ENCODE peak calls at places on chromosomes 7 and 10, in eight cellular contexts. M is hepatocyte; G is stomach; O is CD8-positive, alpha-beta memory T cell; N is left ventricle myocardium inferior; L is naive thymus-derived CD4-positive, alpha-beta T cell; B is body of pancreas; Q is uterus. W is an unnamed sample.

GRCh38 chr7:55534262-55534915 is 37.9 kb downstream of the VOPP1 start:
- DNase-seq in M (no peak), G (no peak), O (peak; percentile 19), N (no peak), L (no peak), B (no peak), Q (no peak), W (no peak)

GRCh38 chr10:118811675-118812392 is 57.1 kb upstream of the CACUL1 start:
- DNase-seq in M (no peak), G (peak; percentile 1), O (no peak), N (no peak), L (no peak), B (no peak), Q (no peak), W (no peak)

GRCh38 chr10:32751582-32751981 is 206.4 kb downstream of the ITGB1 start:
- DNase-seq in M (no peak), G (no peak), O (no peak), N (no peak), L (no peak), B (no peak), Q (no peak), W (no peak)

GRCh38 chr10:114850126-114850525 is 28.5 kb downstream of the FHIP2A start:
- DNase-seq in M (no peak), G (no peak), O (no peak), N (no peak), L (no peak), B (no peak), Q (no peak), W (no peak)

GRCh38 chr7:94289071-94289470 is 105.6 kb upstream of the COL1A2 start:
- DNase-seq in M (peak; percentile 89), G (peak; percentile 56), O (no peak), N (peak; percentile 31), L (no peak), B (peak; percentile 82), Q (peak; percentile 86), W (no peak)

GRCh38 chr10:137031-137430 is 1.8 kb downstream of the ZMYND11 start:
- DNase-seq in M (peak; percentile 23), G (no peak), O (peak; percentile 24), N (no peak), L (peak; percentile 4), B (peak; percentile 32), Q (no peak), W (no peak)

GRCh38 chr10:14562197-14562596 is 212.5 kb downstream of the FAM107B start:
- DNase-seq in M (no peak), G (no peak), O (no peak), N (no peak), L (no peak), B (no peak), Q (no peak), W (no peak)

GRCh38 chr7:156897673-156898072 is 4.7 kb upstream of the LMBR1 start:
- DNase-seq in M (no peak), G (no peak), O (no peak), N (no peak), L (no peak), B (no peak), Q (no peak), W (peak; percentile 55)

GRCh38 chr7:26664735-26665420 is 199.5 kb downstream of the SKAP2 start:
- DNase-seq in M (peak; percentile 13), G (no peak), O (peak; percentile 18), N (no peak), L (peak; percentile 30), B (peak; percentile 58), Q (peak; percentile 20), W (no peak)

GRCh38 chr10:125091891-125092290 is 68.5 kb downstream of the CTBP2 start:
- DNase-seq in M (no peak), G (no peak), O (no peak), N (no peak), L (no peak), B (no peak), Q (no peak), W (no peak)

GRCh38 chr7:47581442-47581820 is 480 bp downstream of the TNS3 start:
- DNase-seq in M (peak; percentile 73), G (peak; percentile 49), O (no peak), N (no peak), L (no peak), B (peak; percentile 61), Q (no peak), W (no peak)

GRCh38 chr10:70967591-70968588 is 79.5 kb upstream of the PCBD1 start:
- DNase-seq in M (no peak), G (no peak), O (no peak), N (no peak), L (no peak), B (no peak), Q (no peak), W (no peak)

DNA sequence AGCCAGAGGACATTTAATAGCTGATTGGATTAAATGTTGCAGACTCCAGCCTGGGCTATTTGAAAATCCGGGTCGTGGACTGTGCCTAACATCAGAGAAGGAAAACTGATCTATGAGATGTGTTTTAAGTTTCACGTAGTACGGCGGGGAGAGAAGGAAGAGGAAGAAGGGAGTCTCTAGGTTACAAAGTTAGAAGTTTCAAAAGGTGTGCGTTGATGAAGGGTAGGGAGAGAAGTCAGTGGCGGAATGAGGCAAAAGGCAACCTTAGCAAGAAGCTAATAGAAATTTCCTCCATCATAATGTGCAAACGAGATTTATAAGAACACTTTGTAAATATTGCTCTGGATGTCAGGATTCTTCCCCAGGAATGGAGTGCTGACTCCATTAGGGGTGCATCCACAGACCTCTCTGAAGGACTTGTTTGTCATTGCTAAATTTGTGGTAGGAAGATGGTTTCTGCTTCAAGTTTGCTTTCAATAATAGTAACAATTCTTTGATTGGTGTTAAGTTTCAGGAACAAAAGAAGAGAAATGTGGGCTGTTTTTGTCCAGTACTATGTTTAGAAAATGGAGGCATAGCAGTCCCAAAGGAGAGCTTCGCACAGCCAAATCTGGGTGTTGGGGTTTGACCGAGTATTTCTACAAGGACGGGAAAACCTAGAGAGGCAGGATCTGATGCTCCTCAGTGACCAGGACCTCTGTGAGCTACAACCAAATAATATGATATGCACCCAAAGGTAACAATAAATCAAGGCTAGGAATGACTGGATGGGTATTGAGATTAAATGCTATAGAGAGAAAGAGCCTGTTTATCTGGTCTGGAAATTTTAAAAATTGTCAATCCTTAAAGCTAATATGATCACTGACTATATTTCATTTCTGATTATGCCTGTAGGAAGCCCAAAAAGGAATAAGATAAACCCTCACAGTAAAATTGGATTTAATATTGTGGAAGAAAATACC is 8.2 kb downstream of the TWIST1 start:
- DNase-seq in M (no peak), G (no peak), O (no peak), N (no peak), L (no peak), B (no peak), Q (no peak), W (no peak)
- H3K27me3 ChIP-seq in M (peaks cover 96% of the 10 kb centered on the region), G (peaks cover 83% of the 10 kb centered on the region), O (peaks cover 9% of the 10 kb centered on the region), N (peaks cover 100% of the 10 kb centered on the region), L (peaks cover 9% of the 10 kb centered on the region), B (no peaks in the 10 kb centered on the region), Q (no peaks in the 10 kb centered on the region), W (peaks cover 78% of the 10 kb centered on the region)

GRCh38 chr7:4806983-4807625 is 31.7 kb downstream of the AP5Z1 start:
- DNase-seq in M (no peak), G (no peak), O (no peak), N (no peak), L (no peak), B (no peak), Q (peak; percentile 26), W (no peak)

GRCh38 chr7:4803397-4804241 is 28.2 kb downstream of the AP5Z1 start:
- DNase-seq in M (no peak), G (no peak), O (no peak), N (no peak), L (no peak), B (no peak), Q (peak; percentile 13), W (no peak)

GRCh38 chr7:4805979-4806290 is 30.5 kb downstream of the AP5Z1 start:
- DNase-seq in M (no peak), G (no peak), O (no peak), N (no peak), L (no peak), B (no peak), Q (no peak), W (no peak)

GRCh38 chr7:4807708-4808420 is 32.4 kb downstream of the AP5Z1 start:
- DNase-seq in M (no peak), G (no peak), O (no peak), N (no peak), L (no peak), B (no peak), Q (peak; percentile 49), W (no peak)

DNA sequence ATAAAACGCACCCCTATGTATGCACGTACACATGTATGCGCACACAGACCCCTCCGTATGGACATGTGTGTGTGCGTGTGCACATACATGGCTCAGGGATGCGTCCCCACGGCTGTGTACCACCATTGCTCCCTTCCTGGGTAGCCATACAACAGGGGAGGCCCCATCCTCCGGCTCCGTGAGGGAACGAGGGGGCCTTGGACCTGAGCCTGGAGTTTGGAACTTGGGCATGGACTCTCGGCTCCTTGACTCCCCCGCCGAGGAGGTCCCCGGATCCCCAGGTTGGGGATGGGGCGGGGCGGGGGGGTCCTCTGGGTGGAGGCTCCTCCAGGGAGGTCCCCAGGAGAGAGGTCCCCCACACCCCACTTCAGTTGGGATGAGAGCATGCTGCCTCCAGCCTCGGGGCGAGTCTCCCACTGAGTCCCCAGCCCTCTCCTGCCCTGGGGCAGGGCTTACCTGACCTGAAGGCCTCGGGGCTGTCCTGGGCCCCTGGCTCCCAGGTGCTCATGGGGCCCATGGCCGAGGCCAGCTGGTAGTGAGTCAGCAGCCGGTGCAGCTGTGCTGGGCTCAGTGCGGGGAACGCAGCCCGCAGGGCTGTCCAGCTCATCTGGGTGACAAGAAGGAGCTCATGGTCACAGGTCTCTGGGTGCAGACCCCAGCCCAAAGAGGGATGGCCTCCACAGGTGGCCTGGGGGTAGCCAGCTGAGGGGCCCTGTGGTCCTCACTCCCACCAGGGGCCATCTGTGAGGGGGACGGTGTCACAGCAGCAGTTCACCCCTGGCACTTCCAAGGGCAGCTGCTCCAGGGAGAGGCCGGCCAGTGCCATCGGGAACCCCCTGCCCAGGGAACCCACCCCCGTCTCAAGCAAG is 29.9 kb downstream of the AP5Z1 start:
- DNase-seq in M (no peak), G (no peak), O (no peak), N (no peak), L (no peak), B (no peak), Q (no peak), W (no peak)
- H3K27me3 ChIP-seq in M (peaks cover 14% of the 10 kb centered on the region), G (no peaks in the 10 kb centered on the region), O (no peaks in the 10 kb centered on the region), N (peaks cover 5% of the 10 kb centered on the region), L (no peaks in the 10 kb centered on the region), B (no peaks in the 10 kb centered on the region), Q (no peaks in the 10 kb centered on the region), W (no peaks in the 10 kb centered on the region)

GRCh38 chr10:117519895-117520294 is 22.7 kb upstream of the EMX2 start:
- DNase-seq in M (no peak), G (no peak), O (no peak), N (no peak), L (no peak), B (no peak), Q (no peak), W (no peak)
- H3K27me3 ChIP-seq in M (peaks cover 46% of the 10 kb centered on the region), G (peaks cover 20% of the 10 kb centered on the region), O (no peaks in the 10 kb centered on the region), N (peaks cover 92% of the 10 kb centered on the region), L (no peaks in the 10 kb centered on the region), B (no peaks in the 10 kb centered on the region), Q (no peaks in the 10 kb centered on the region), W (no peaks in the 10 kb centered on the region)

DNA sequence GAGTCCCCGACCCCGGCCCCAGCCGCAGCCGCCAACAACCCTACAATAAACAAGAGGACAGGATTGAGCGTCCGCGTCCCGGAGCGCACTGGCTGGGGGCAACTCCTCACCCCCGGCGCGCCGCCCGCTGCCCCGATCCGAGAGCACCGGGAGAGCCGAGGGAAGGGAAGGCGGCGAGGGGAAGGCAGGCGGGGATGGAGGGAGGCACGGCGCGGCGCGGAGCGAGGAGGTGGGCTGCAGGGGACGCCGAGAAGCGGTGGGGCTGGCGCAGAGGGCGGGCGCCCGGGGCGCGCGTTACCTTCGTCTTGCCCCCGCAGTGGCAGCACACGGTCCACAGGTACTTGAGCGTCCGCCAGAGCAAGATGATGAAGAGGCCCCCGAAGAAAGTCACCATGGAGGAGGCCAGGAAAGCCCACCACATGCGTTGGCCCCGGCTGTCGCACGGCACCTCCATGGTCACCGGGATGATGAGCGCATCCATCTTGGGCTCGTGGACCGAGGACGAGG is 588 bp downstream of the KCNMA1 start:
- DNase-seq in M (no peak), G (no peak), O (no peak), N (no peak), L (no peak), B (no peak), Q (no peak), W (no peak)
- H3K27me3 ChIP-seq in M (peaks cover 64% of the 10 kb centered on the region), G (peaks cover 34% of the 10 kb centered on the region), O (peaks cover 17% of the 10 kb centered on the region), N (peaks cover 98% of the 10 kb centered on the region), L (peaks cover 9% of the 10 kb centered on the region), B (no peaks in the 10 kb centered on the region), Q (no peaks in the 10 kb centered on the region), W (peaks cover 33% of the 10 kb centered on the region)

W was measured in esophagus muscularis mucosa.